ENCODE peak calls at places on chromosomes 13 and 19, in nine cellular contexts. One of them, this sample, is unnamed.

GRCh38 chr19:49403404-49404187 is 15.5 kb downstream of the KASH5 start:
- DNase-seq in cardiac muscle cell: peak; percentile 84
- DNase-seq in heart left ventricle: no peak
- DNase-seq in heart right ventricle: no peak
- DNase-seq in SK-N-SH: peak; percentile 3
- DNase-seq in transverse colon: no peak
- DNase-seq in endodermal cell: peak; percentile 94
- DNase-seq in uterus: no peak
- DNase-seq in psoas muscle: no peak
- DNase-seq in this sample: no peak

GRCh38 chr19:35013047-35013819 is 13.1 kb downstream of the GRAMD1A start:
- DNase-seq in cardiac muscle cell: peak; percentile 76
- DNase-seq in heart left ventricle: peak; percentile 78
- DNase-seq in heart right ventricle: peak; percentile 78
- DNase-seq in SK-N-SH: peak; percentile 94
- DNase-seq in transverse colon: peak; percentile 77
- DNase-seq in endodermal cell: peak; percentile 96
- DNase-seq in uterus: peak; percentile 67
- DNase-seq in psoas muscle: peak; percentile 75
- DNase-seq in this sample: peak; percentile 75

GRCh38 chr13:20182231-20182846 is 10.4 kb downstream of the GJB2 start:
- DNase-seq in cardiac muscle cell: peak; percentile 84
- DNase-seq in heart left ventricle: no peak
- DNase-seq in heart right ventricle: no peak
- DNase-seq in SK-N-SH: peak; percentile 84
- DNase-seq in transverse colon: no peak
- DNase-seq in endodermal cell: peak; percentile 82
- DNase-seq in uterus: no peak
- DNase-seq in psoas muscle: no peak
- DNase-seq in this sample: peak; percentile 65

GRCh38 chr13:113639661-113640262 is 18.2 kb downstream of the ATP4B start:
- DNase-seq in cardiac muscle cell: no peak
- DNase-seq in heart left ventricle: peak; percentile 60
- DNase-seq in heart right ventricle: peak; percentile 52
- DNase-seq in SK-N-SH: peak; percentile 85
- DNase-seq in transverse colon: peak; percentile 8
- DNase-seq in endodermal cell: peak; percentile 35
- DNase-seq in uterus: no peak
- DNase-seq in psoas muscle: no peak
- DNase-seq in this sample: peak; percentile 55

GRCh38 chr13:79799466-79799865 is 318.5 kb downstream of the NDFIP2 start:
- DNase-seq in cardiac muscle cell: no peak
- DNase-seq in heart left ventricle: no peak
- DNase-seq in heart right ventricle: no peak
- DNase-seq in SK-N-SH: peak; percentile 70
- DNase-seq in transverse colon: no peak
- DNase-seq in endodermal cell: no peak
- DNase-seq in uterus: no peak
- DNase-seq in psoas muscle: no peak
- DNase-seq in this sample: no peak

GRCh38 chr13:52925775-52926285 is 77.4 kb upstream of the PCDH8 start:
- DNase-seq in cardiac muscle cell: peak; percentile 67
- DNase-seq in heart left ventricle: peak; percentile 33
- DNase-seq in heart right ventricle: no peak
- DNase-seq in SK-N-SH: no peak
- DNase-seq in transverse colon: no peak
- DNase-seq in endodermal cell: no peak
- DNase-seq in uterus: no peak
- DNase-seq in psoas muscle: no peak
- DNase-seq in this sample: no peak

GRCh38 chr13:33096886-33097610 is 80.8 kb downstream of the KL start:
- DNase-seq in cardiac muscle cell: no peak
- DNase-seq in heart left ventricle: no peak
- DNase-seq in heart right ventricle: no peak
- DNase-seq in SK-N-SH: no peak
- DNase-seq in transverse colon: no peak
- DNase-seq in endodermal cell: no peak
- DNase-seq in uterus: no peak
- DNase-seq in psoas muscle: no peak
- DNase-seq in this sample: no peak

GRCh38 chr13:50843256-50844043 is at the start of gene DLEU7:
- DNase-seq in cardiac muscle cell: peak; percentile 23
- DNase-seq in heart left ventricle: no peak
- DNase-seq in heart right ventricle: no peak
- DNase-seq in SK-N-SH: peak; percentile 16
- DNase-seq in transverse colon: no peak
- DNase-seq in endodermal cell: peak; percentile 83
- DNase-seq in uterus: no peak
- DNase-seq in psoas muscle: no peak
- DNase-seq in this sample: no peak

GRCh38 chr13:27174766-27175455 is 3.3 kb upstream of the USP12 start:
- DNase-seq in cardiac muscle cell: no peak
- DNase-seq in heart left ventricle: no peak
- DNase-seq in heart right ventricle: no peak
- DNase-seq in SK-N-SH: no peak
- DNase-seq in transverse colon: no peak
- DNase-seq in endodermal cell: no peak
- DNase-seq in uterus: no peak
- DNase-seq in psoas muscle: no peak
- DNase-seq in this sample: no peak

GRCh38 chr19:29815231-29815630 is 3.4 kb downstream of the CCNE1 start:
- DNase-seq in cardiac muscle cell: no peak
- DNase-seq in heart left ventricle: no peak
- DNase-seq in heart right ventricle: no peak
- DNase-seq in SK-N-SH: no peak
- DNase-seq in transverse colon: peak; percentile 46
- DNase-seq in endodermal cell: no peak
- DNase-seq in uterus: no peak
- DNase-seq in psoas muscle: no peak
- DNase-seq in this sample: no peak

GRCh38 chr19:2540646-2541454 is 64.9 kb downstream of the GADD45B start:
- DNase-seq in cardiac muscle cell: peak; percentile 97
- DNase-seq in heart left ventricle: peak; percentile 95
- DNase-seq in heart right ventricle: peak; percentile 89
- DNase-seq in SK-N-SH: no peak
- DNase-seq in transverse colon: peak; percentile 82
- DNase-seq in endodermal cell: peak; percentile 99
- DNase-seq in uterus: peak; percentile 87
- DNase-seq in psoas muscle: peak; percentile 93
- DNase-seq in this sample: peak; percentile 96

GRCh38 chr13:100725472-100725871 is 50.9 kb upstream of the TMTC4 start:
- DNase-seq in cardiac muscle cell: no peak
- DNase-seq in heart left ventricle: no peak
- DNase-seq in heart right ventricle: no peak
- DNase-seq in SK-N-SH: no peak
- DNase-seq in transverse colon: no peak
- DNase-seq in endodermal cell: no peak
- DNase-seq in uterus: no peak
- DNase-seq in psoas muscle: no peak
- DNase-seq in this sample: no peak

GRCh38 chr19:23439623-23440022 is 44.4 kb upstream of the ZNF91 start:
- DNase-seq in cardiac muscle cell: no peak
- DNase-seq in heart left ventricle: no peak
- DNase-seq in heart right ventricle: no peak
- DNase-seq in SK-N-SH: no peak
- DNase-seq in transverse colon: no peak
- DNase-seq in endodermal cell: peak; percentile 71
- DNase-seq in uterus: no peak
- DNase-seq in psoas muscle: no peak
- DNase-seq in this sample: no peak

GRCh38 chr19:34316741-34317241 is 48.2 kb upstream of the GPI start:
- DNase-seq in cardiac muscle cell: no peak
- DNase-seq in heart left ventricle: no peak
- DNase-seq in heart right ventricle: no peak
- DNase-seq in SK-N-SH: no peak
- DNase-seq in transverse colon: peak; percentile 23
- DNase-seq in endodermal cell: no peak
- DNase-seq in uterus: no peak
- DNase-seq in psoas muscle: no peak
- DNase-seq in this sample: no peak

GRCh38 chr13:48449656-48450055 is 36.7 kb upstream of the LPAR6 start:
- DNase-seq in cardiac muscle cell: no peak
- DNase-seq in heart left ventricle: no peak
- DNase-seq in heart right ventricle: no peak
- DNase-seq in SK-N-SH: no peak
- DNase-seq in transverse colon: no peak
- DNase-seq in endodermal cell: no peak
- DNase-seq in uterus: no peak
- DNase-seq in psoas muscle: no peak
- DNase-seq in this sample: no peak

GRCh38 chr13:48446454-48446853 is 33.5 kb upstream of the LPAR6 start:
- DNase-seq in cardiac muscle cell: no peak
- DNase-seq in heart left ventricle: no peak
- DNase-seq in heart right ventricle: no peak
- DNase-seq in SK-N-SH: no peak
- DNase-seq in transverse colon: no peak
- DNase-seq in endodermal cell: no peak
- DNase-seq in uterus: no peak
- DNase-seq in psoas muscle: no peak
- DNase-seq in this sample: no peak

GRCh38 chr13:48448285-48448962 is 35.5 kb upstream of the LPAR6 start:
- DNase-seq in cardiac muscle cell: no peak
- DNase-seq in heart left ventricle: no peak
- DNase-seq in heart right ventricle: no peak
- DNase-seq in SK-N-SH: no peak
- DNase-seq in transverse colon: no peak
- DNase-seq in endodermal cell: no peak
- DNase-seq in uterus: no peak
- DNase-seq in psoas muscle: no peak
- DNase-seq in this sample: no peak

GRCh38 chr13:48443442-48444208 is 30.7 kb upstream of the LPAR6 start:
- DNase-seq in cardiac muscle cell: no peak
- DNase-seq in heart left ventricle: no peak
- DNase-seq in heart right ventricle: no peak
- DNase-seq in SK-N-SH: no peak
- DNase-seq in transverse colon: no peak
- DNase-seq in endodermal cell: no peak
- DNase-seq in uterus: no peak
- DNase-seq in psoas muscle: no peak
- DNase-seq in this sample: no peak

GRCh38 chr13:48448963-48449614 is 36.2 kb upstream of the LPAR6 start:
- DNase-seq in cardiac muscle cell: no peak
- DNase-seq in heart left ventricle: no peak
- DNase-seq in heart right ventricle: no peak
- DNase-seq in SK-N-SH: no peak
- DNase-seq in transverse colon: no peak
- DNase-seq in endodermal cell: no peak
- DNase-seq in uterus: no peak
- DNase-seq in psoas muscle: no peak
- DNase-seq in this sample: no peak
- H3K4me3 ChIP-seq in cardiac muscle cell: no peak overlapping the region
- H3K4me3 ChIP-seq in heart left ventricle: peak overlapping the region; percentile 30
- H3K4me3 ChIP-seq in heart right ventricle: no peak overlapping the region
- H3K4me3 ChIP-seq in SK-N-SH: no peak overlapping the region
- H3K4me3 ChIP-seq in transverse colon: no peak overlapping the region
- H3K4me3 ChIP-seq in endodermal cell: no peak overlapping the region
- H3K4me3 ChIP-seq in uterus: no peak overlapping the region
- H3K4me3 ChIP-seq in psoas muscle: no peak overlapping the region
- H3K4me3 ChIP-seq in this sample: peak overlapping the region; percentile 1

DNA sequence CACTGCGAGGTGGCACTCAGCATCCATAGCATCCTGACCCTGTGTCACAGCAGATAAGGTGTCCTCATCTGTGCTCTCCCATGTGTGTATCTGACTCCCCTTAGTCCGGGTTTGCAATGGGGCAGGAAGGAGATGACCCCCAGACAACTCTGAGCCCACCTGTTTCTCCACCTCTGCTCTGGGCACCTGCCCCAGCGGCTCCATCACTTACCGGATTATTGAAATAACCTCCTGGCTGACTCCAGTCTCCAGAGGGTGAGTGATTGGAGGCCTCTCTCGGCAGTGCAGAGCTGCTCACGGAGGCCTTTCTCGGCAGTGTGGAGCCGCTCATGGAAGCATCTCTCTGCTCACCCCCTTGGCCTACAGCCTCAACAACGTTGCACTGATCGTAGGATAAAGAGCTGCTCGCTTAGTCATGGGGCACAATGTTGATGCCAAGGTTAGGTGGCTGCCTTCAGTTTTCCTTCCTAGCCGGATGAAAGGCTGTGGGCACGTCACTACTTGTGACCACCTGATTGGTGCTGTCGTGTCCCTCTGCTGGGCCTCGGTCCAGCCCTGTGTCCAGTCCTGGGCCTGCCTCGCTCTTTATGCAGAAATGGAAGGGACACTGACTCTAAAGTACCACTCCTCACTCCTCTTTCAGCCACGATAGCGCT is 67.6 kb downstream of the TEX29 start:
- DNase-seq in cardiac muscle cell: no peak
- DNase-seq in heart left ventricle: no peak
- DNase-seq in heart right ventricle: no peak
- DNase-seq in SK-N-SH: no peak
- DNase-seq in transverse colon: no peak
- DNase-seq in endodermal cell: peak; percentile 33
- DNase-seq in uterus: no peak
- DNase-seq in psoas muscle: no peak
- DNase-seq in this sample: peak; percentile 53
- H3K27ac ChIP-seq in cardiac muscle cell: no peak overlapping the region
- H3K27ac ChIP-seq in heart left ventricle: no peak overlapping the region
- H3K27ac ChIP-seq in heart right ventricle: no peak overlapping the region
- H3K27ac ChIP-seq in SK-N-SH: no peak overlapping the region
- H3K27ac ChIP-seq in transverse colon: no peak overlapping the region
- H3K27ac ChIP-seq in endodermal cell: no peak overlapping the region
- H3K27ac ChIP-seq in uterus: no peak overlapping the region
- H3K27ac ChIP-seq in psoas muscle: no peak overlapping the region
- H3K27ac ChIP-seq in this sample: no peak overlapping the region

GRCh38 chr19:10431254-10431942 is 11.1 kb downstream of the PDE4A start:
- DNase-seq in cardiac muscle cell: no peak
- DNase-seq in heart left ventricle: no peak
- DNase-seq in heart right ventricle: no peak
- DNase-seq in SK-N-SH: peak; percentile 46
- DNase-seq in transverse colon: peak; percentile 61
- DNase-seq in endodermal cell: peak; percentile 70
- DNase-seq in uterus: no peak
- DNase-seq in psoas muscle: peak; percentile 53
- DNase-seq in this sample: no peak
- TF ChIP-seq CTCF in cardiac muscle cell: no peak
- TF ChIP-seq CTCF in heart left ventricle: no peak
- TF ChIP-seq CTCF in heart right ventricle: no peak
- TF ChIP-seq CTCF in SK-N-SH: no peak
- TF ChIP-seq CTCF in transverse colon: no peak
- TF ChIP-seq CTCF in endodermal cell: peak; percentile 28
- TF ChIP-seq CTCF in uterus: no peak
- TF ChIP-seq CTCF in psoas muscle: no peak
- TF ChIP-seq CTCF in this sample: no peak

DNA sequence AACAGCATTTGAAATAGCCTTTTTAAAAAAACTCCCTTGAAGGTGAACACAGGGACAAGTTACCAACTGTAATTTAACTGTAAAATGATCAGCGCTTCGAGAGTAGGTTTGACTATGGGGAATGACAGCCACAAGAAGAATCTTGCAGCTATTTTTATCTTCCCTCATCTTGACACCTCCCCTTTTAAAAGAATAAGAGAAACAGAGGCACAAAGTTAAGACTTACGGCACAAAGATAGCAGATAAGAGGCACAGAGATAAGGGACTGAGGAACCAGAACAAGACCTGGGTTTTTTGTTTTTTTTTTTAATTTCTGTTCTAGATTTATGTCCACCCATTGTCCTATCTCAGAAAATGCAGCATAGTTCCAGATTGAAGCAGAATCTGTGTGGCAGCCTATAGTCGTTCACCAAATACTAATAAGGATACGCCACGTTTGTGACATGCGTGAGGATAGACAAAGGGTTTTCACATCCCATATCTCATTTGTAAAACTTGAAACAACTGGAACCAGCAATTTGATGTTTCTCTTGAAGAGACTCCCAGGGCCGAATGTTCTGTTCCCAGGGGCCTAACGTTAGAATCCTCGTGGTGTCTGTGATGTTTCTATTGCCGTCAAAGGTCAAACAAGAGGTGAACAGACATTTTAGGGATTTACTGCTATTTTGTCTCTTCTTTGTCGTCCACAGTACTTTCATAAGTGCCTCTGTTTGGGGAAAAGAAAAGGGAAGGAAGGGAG is 154.9 kb downstream of the DCT start:
- DNase-seq in cardiac muscle cell: no peak
- DNase-seq in heart left ventricle: no peak
- DNase-seq in heart right ventricle: no peak
- DNase-seq in SK-N-SH: no peak
- DNase-seq in transverse colon: no peak
- DNase-seq in endodermal cell: no peak
- DNase-seq in uterus: no peak
- DNase-seq in psoas muscle: no peak
- DNase-seq in this sample: no peak
- H3K4me3 ChIP-seq in cardiac muscle cell: no peak overlapping the region
- H3K4me3 ChIP-seq in heart left ventricle: no peak overlapping the region
- H3K4me3 ChIP-seq in heart right ventricle: no peak overlapping the region
- H3K4me3 ChIP-seq in SK-N-SH: no peak overlapping the region
- H3K4me3 ChIP-seq in transverse colon: no peak overlapping the region
- H3K4me3 ChIP-seq in endodermal cell: peak overlapping the region; percentile 65
- H3K4me3 ChIP-seq in uterus: no peak overlapping the region
- H3K4me3 ChIP-seq in psoas muscle: no peak overlapping the region
- H3K4me3 ChIP-seq in this sample: no peak overlapping the region